ENCODE peak calls at places on chromosomes 1 and 21, in six cellular contexts. H, Y, L, Q, Z and S are unnamed samples.

GRCh38 chr1:3519301-3519885 is 64.9 kb downstream of the ARHGEF16 start:
- DNase-seq in H (no peak), Y (no peak), L (no peak), Q (no peak), Z (no peak), S (no peak)

GRCh38 chr1:80799457-80799856 is 1001.3 kb upstream of the ADGRL2 start:
- DNase-seq in H (peak), Y (no peak), L (no peak), Q (no peak), Z (peak), S (no peak)

GRCh38 chr1:111275079-111275478 is 15.6 kb upstream of the CHIA start:
- DNase-seq in H (no peak), Y (peak), L (no peak), Q (no peak), Z (peak), S (peak)

GRCh38 chr21:44375281-44375651 is 21.8 kb downstream of the TRPM2 start:
- DNase-seq in H (no peak), Y (no peak), L (no peak), Q (no peak), Z (no peak), S (no peak)

GRCh38 chr1:154878371-154879355 is 8.6 kb upstream of the KCNN3 start:
- DNase-seq in H (peak), Y (peak), L (peak), Q (peak), Z (peak), S (peak)

GRCh38 chr21:38506606-38507331 is 8.5 kb upstream of the ERG start:
- DNase-seq in H (no peak), Y (no peak), L (no peak), Q (no peak), Z (no peak), S (no peak)

GRCh38 chr1:30798389-30798951 is 40.9 kb upstream of the LAPTM5 start:
- DNase-seq in H (no peak), Y (no peak), L (no peak), Q (no peak), Z (peak), S (no peak)

GRCh38 chr1:226982451-226983177 is 42.5 kb downstream of the COQ8A start:
- DNase-seq in H (no peak), Y (no peak), L (no peak), Q (no peak), Z (no peak), S (no peak)

GRCh38 chr1:21234779-21235178 is 55.5 kb downstream of the ECE1 start:
- DNase-seq in H (no peak), Y (no peak), L (no peak), Q (no peak), Z (no peak), S (no peak)